ENCODE peak calls at places on chromosomes 1 and 21, in four cellular contexts. W is tibial nerve; S is activated T-cell treated with anti-CD3 and anti-CD28 coated beads, Interleukin-2, amount 50 U/mL, for 48 hours; I is adipocyte. J is an unnamed sample.

GRCh38 chr21:46054447-46054846 is 43.5 kb upstream of the COL6A2 start:
- DNase-seq in W (peak), S (no peak), I (peak), J (peak)

GRCh38 chr1:1281533-1282321 is 1.5 kb downstream of the SCNN1D start:
- DNase-seq in I (no peak), S (no peak), W (no peak), J (no peak)

GRCh38 chr1:12477936-12478611 is 139.9 kb downstream of the DHRS3 start:
- DNase-seq in S (no peak), I (peak), W (peak), J (peak)

GRCh38 chr21:43890042-43890441 is 25.0 kb downstream of the AGPAT3 start:
- DNase-seq in S (no peak), W (no peak), I (no peak), J (no peak)

GRCh38 chr1:107963601-107964396 is 1.2 kb downstream of the VAV3 start:
- DNase-seq in W (peak), I (peak), S (peak), J (peak)

GRCh38 chr1:101438359-101438758 is 201.5 kb downstream of the S1PR1 start:
- DNase-seq in I (peak), W (no peak), S (no peak), J (no peak)

GRCh38 chr21:36350282-36350910 is 30.4 kb downstream of the MORC3 start:
- DNase-seq in I (peak), W (no peak), S (no peak), J (peak)

GRCh38 chr21:44931501-44932365 is 8.1 kb upstream of the SLX9 start:
- DNase-seq in S (peak), W (no peak), I (no peak), J (no peak)

GRCh38 chr1:92291372-92291999 is 7.3 kb downstream of the GLMN start:
- DNase-seq in I (peak), S (no peak), W (peak), J (peak)

GRCh38 chr1:145729196-145729595 is 9.9 kb downstream of the CD160 start:
- DNase-seq in S (no peak), I (no peak), W (no peak), J (no peak)

GRCh38 chr1:158675563-158675962 is 11.0 kb downstream of the SPTA1 start:
- DNase-seq in I (no peak), W (no peak), S (no peak), J (no peak)

GRCh38 chr1:155072531-155073289 is 5.9 kb upstream of the EFNA3 start:
- DNase-seq in I (no peak), W (no peak), S (no peak), J (no peak)

GRCh38 chr1:117565745-117566455 is 39.9 kb upstream of the TENT5C start:
- DNase-seq in S (peak), W (no peak), I (no peak), J (no peak)

GRCh38 chr1:240219104-240219503 is 127.4 kb downstream of the FMN2 start:
- DNase-seq in W (no peak), I (no peak), S (no peak), J (no peak)

GRCh38 chr21:42316891-42317290 is 1.7 kb upstream of the TFF3 start:
- DNase-seq in W (no peak), S (no peak), I (no peak), J (no peak)

GRCh38 chr1:178011101-178011828 is 41.4 kb upstream of the SEC16B start:
- DNase-seq in I (peak), W (no peak), S (no peak), J (no peak)

GRCh38 chr1:90314533-90314932 is 319.6 kb downstream of the ZNF326 start:
- DNase-seq in W (no peak), S (no peak), I (no peak), J (no peak)

GRCh38 chr1:7320661-7321060 is 450.4 kb upstream of the VAMP3 start:
- DNase-seq in W (no peak), I (no peak), S (no peak), J (no peak)

GRCh38 chr1:153670257-153670858 is 435 bp downstream of the ILF2 start:
- DNase-seq in S (no peak), I (no peak), W (no peak), J (no peak)

J was measured in fibroblast of gingiva.